ENCODE peak calls at places on chromosome 2, in eight cellular contexts. F is fibroblast of mammary gland, D is astrocyte of the spinal cord, A is Caco-2, K is coronary artery, J is A549, E is colonic mucosa, I is lung. Y is an unnamed sample.

GRCh38 chr2:171522804-171523338 is 597 bp downstream of the CYBRD1 start:
- DNase-seq in J (no peak), D (no peak), I (no peak), K (no peak), E (peak), A (no peak), F (peak), Y (no peak)

GRCh38 chr2:168119519-168120141 is 127.8 kb downstream of the STK39 start:
- DNase-seq in A (no peak), I (no peak), J (peak), F (peak), K (no peak), E (peak), D (peak), Y (no peak)

GRCh38 chr2:26494199-26494598 is 16.3 kb upstream of the OTOF start:
- DNase-seq in I (no peak), E (no peak), J (no peak), F (no peak), A (no peak), K (no peak), D (no peak), Y (no peak)

GRCh38 chr2:109256921-109257320 is 127.9 kb downstream of the SH3RF3 start:
- DNase-seq in E (no peak), A (no peak), F (peak), I (no peak), J (no peak), D (no peak), K (no peak), Y (no peak)

GRCh38 chr2:10424051-10424450 is 24.1 kb downstream of the ODC1 start:
- DNase-seq in D (peak), E (no peak), K (no peak), A (no peak), I (no peak), J (no peak), F (peak), Y (no peak)

GRCh38 chr2:45289997-45290673 is 280.9 kb upstream of the SIX2 start:
- DNase-seq in E (no peak), F (peak), K (no peak), I (no peak), A (no peak), J (no peak), D (no peak), Y (no peak)

GRCh38 chr2:196123679-196124373 is 47.6 kb downstream of the STK17B start:
- DNase-seq in F (peak), E (no peak), I (no peak), A (no peak), D (peak), K (no peak), J (no peak), Y (no peak)

GRCh38 chr2:192741889-192742288 is 547.2 kb upstream of the TMEFF2 start:
- DNase-seq in A (no peak), J (peak), F (peak), K (no peak), D (no peak), E (no peak), I (no peak), Y (no peak)

GRCh38 chr2:43831438-43832294 is 7.0 kb downstream of the ABCG5 start:
- DNase-seq in K (no peak), D (no peak), F (no peak), J (no peak), A (no peak), I (no peak), E (no peak), Y (no peak)

GRCh38 chr2:10977003-10977402 is 65.3 kb downstream of the KCNF1 start:
- DNase-seq in K (no peak), F (no peak), J (no peak), A (no peak), D (no peak), E (no peak), I (no peak), Y (no peak)

GRCh38 chr2:30422437-30422805 is 24.6 kb upstream of the LCLAT1 start:
- DNase-seq in K (no peak), J (peak), A (no peak), E (no peak), I (no peak), F (peak), D (no peak), Y (no peak)

GRCh38 chr2:106575955-106576354 is 88.8 kb downstream of the CD8B2 start:
- DNase-seq in I (no peak), D (peak), J (no peak), A (no peak), F (peak), K (no peak), E (no peak), Y (no peak)

GRCh38 chr2:128536925-128537620 is 218.4 kb upstream of the HS6ST1 start:
- DNase-seq in D (peak), K (no peak), I (no peak), F (peak), J (peak), E (no peak), A (no peak), Y (no peak)

GRCh38 chr2:9757430-9758287 is 85.6 kb upstream of the TAF1B start:
- DNase-seq in A (no peak), E (no peak), D (peak), F (no peak), I (no peak), K (no peak), J (no peak), Y (no peak)

GRCh38 chr2:238720232-238720672 is 127.6 kb upstream of the TWIST2 start:
- DNase-seq in F (peak), J (peak), A (no peak), E (peak), D (no peak), K (no peak), I (peak), Y (no peak)
- TF ChIP-seq CTCF in F (peak), J (peak), A (peak), E (peak), D (peak), K (peak), I (peak), Y (peak)

GRCh38 chr2:207217442-207217841 is 51.7 kb upstream of the KLF7 start:
- DNase-seq in A (no peak), F (no peak), K (no peak), E (no peak), D (no peak), J (no peak), I (no peak), Y (no peak)
- TF ChIP-seq CTCF in A (no peak), F (no peak), K (no peak), E (no peak), D (no peak), J (no peak), I (no peak), Y (no peak)

GRCh38 chr2:235737840-235738239 is 244.0 kb downstream of the AGAP1 start:
- DNase-seq in A (no peak), K (no peak), D (no peak), I (no peak), J (no peak), E (no peak), F (no peak), Y (no peak)

GRCh38 chr2:235744161-235744560 is 250.3 kb downstream of the AGAP1 start:
- DNase-seq in D (no peak), F (no peak), K (no peak), A (no peak), E (no peak), I (no peak), J (no peak), Y (no peak)

GRCh38 chr2:235739704-235740415 is 246.0 kb downstream of the AGAP1 start:
- DNase-seq in D (no peak), A (no peak), E (no peak), K (no peak), J (no peak), I (no peak), F (no peak), Y (no peak)

GRCh38 chr2:235737396-235737795 is 243.6 kb downstream of the AGAP1 start:
- DNase-seq in A (no peak), I (no peak), J (no peak), F (no peak), E (no peak), D (no peak), K (no peak), Y (no peak)

GRCh38 chr2:235740821-235741220 is 247.0 kb downstream of the AGAP1 start:
- DNase-seq in I (no peak), F (no peak), D (no peak), K (no peak), J (peak), E (no peak), A (peak), Y (no peak)
- TF ChIP-seq CTCF in I (no peak), F (peak), D (peak), K (no peak), J (peak), E (no peak), A (peak), Y (no peak)

GRCh38 chr2:155266579-155266978 is 568.1 kb downstream of the KCNJ3 start:
- DNase-seq in K (no peak), J (peak), E (no peak), F (no peak), D (no peak), A (no peak), I (no peak), Y (no peak)
- TF ChIP-seq CTCF in K (no peak), J (no peak), E (no peak), F (no peak), D (no peak), A (no peak), I (no peak), Y (no peak)

GRCh38 chr2:175450029-175450428 is 268.5 kb upstream of the ATP5MC3 start:
- DNase-seq in J (no peak), E (no peak), A (no peak), D (no peak), F (no peak), I (no peak), K (no peak), Y (no peak)

GRCh38 chr2:175457846-175458408 is 276.4 kb upstream of the ATP5MC3 start:
- DNase-seq in F (no peak), E (no peak), J (no peak), K (no peak), A (no peak), I (no peak), D (no peak), Y (no peak)

GRCh38 chr2:175449616-175450015 is 268.1 kb upstream of the ATP5MC3 start:
- DNase-seq in K (no peak), J (no peak), A (no peak), I (no peak), D (no peak), F (no peak), E (no peak), Y (no peak)

GRCh38 chr2:175454953-175455389 is 273.5 kb upstream of the ATP5MC3 start:
- DNase-seq in J (no peak), D (no peak), K (no peak), I (no peak), A (no peak), E (no peak), F (no peak), Y (no peak)
- TF ChIP-seq CTCF in J (no peak), D (no peak), K (no peak), I (no peak), A (no peak), E (no peak), F (no peak), Y (no peak)

GRCh38 chr2:57515366-57515765 is 531.2 kb upstream of the VRK2 start:
- DNase-seq in K (no peak), J (no peak), A (no peak), E (no peak), D (no peak), I (no peak), F (no peak), Y (no peak)

DNA sequence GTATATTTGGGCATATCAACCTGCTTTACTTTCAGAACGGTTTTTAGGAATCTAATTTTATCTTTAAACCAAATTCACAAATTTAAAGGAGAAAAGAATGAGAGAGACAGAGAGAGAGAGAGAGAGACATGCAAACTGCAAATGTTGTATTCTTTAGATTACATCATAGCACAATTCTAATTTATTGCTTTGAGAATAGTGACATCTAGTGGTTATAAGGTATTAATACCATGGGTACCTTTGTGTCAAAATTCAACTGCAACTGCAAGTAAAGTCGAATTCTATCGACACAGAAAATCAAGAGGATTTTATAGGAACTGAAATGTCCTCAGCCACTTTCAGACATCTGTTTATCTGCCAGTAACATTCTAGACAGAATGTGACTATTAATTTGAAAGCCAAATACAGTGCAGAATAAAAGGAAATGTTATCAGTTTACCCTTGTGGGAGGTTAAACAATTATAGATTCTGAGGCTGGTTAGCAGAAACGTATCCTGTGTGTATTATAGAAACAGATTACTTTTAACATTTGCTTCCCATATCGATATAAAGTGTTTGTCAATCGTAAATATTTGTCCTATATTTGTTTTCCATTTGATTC is 529.8 kb upstream of the VRK2 start:
- DNase-seq in D (peak), A (no peak), J (peak), K (no peak), F (peak), E (no peak), I (no peak), Y (no peak)
- TF ChIP-seq CTCF in D (peak), A (peak), J (peak), K (peak), F (peak), E (peak), I (peak), Y (peak)

GRCh38 chr2:198053776-198054175 is 249.4 kb downstream of the PLCL1 start:
- DNase-seq in K (no peak), E (no peak), D (no peak), J (no peak), I (no peak), F (no peak), A (no peak), Y (no peak)

GRCh38 chr2:198052741-198053140 is 248.3 kb downstream of the PLCL1 start:
- DNase-seq in E (no peak), K (no peak), J (no peak), I (no peak), A (no peak), F (no peak), D (no peak), Y (no peak)

GRCh38 chr2:198055726-198056125 is 251.3 kb downstream of the PLCL1 start:
- DNase-seq in A (no peak), D (no peak), E (no peak), J (no peak), F (no peak), I (no peak), K (no peak), Y (no peak)

GRCh38 chr2:198053173-198053572 is 248.8 kb downstream of the PLCL1 start:
- DNase-seq in I (no peak), D (no peak), J (no peak), E (no peak), K (no peak), F (no peak), A (no peak), Y (no peak)

GRCh38 chr2:198054299-198054698 is 249.9 kb downstream of the PLCL1 start:
- DNase-seq in F (peak), I (no peak), D (peak), E (peak), K (no peak), J (peak), A (peak), Y (no peak)
- TF ChIP-seq CTCF in F (peak), I (no peak), D (peak), E (peak), K (no peak), J (no peak), A (peak), Y (peak)